ENCODE peak calls at places on chromosomes 4 and X, in four cellular contexts. L, B, Y and R are unnamed samples.

GRCh38 chr4:74451214-74451661 is 6.3 kb downstream of the AREG start:
- DNase-seq in L (no peak), B (no peak), Y (no peak), R (peak; percentile 68)

GRCh38 chr4:22498866-22499265 is 17.0 kb downstream of the ADGRA3 start:
- DNase-seq in L (no peak), B (no peak), Y (no peak), R (no peak)

GRCh38 chr4:111011458-111011857 is 388.6 kb upstream of the PITX2 start:
- DNase-seq in L (no peak), B (no peak), Y (peak; percentile 55), R (no peak)

GRCh38 chrX:68511255-68511654 is 12.4 kb downstream of the YIPF6 start:
- DNase-seq in L (no peak), B (no peak), Y (no peak), R (peak; percentile 52)

GRCh38 chr4:7900351-7900750 is 39.3 kb downstream of the AFAP1 start:
- DNase-seq in L (no peak), B (no peak), Y (no peak), R (peak; percentile 44)

GRCh38 chrX:40153335-40154221 is 55.8 kb upstream of the BCOR start:
- DNase-seq in L (no peak), B (no peak), Y (peak; percentile 61), R (peak; percentile 53)

GRCh38 chr4:84814100-84814750 is 152.3 kb downstream of the WDFY3 start:
- DNase-seq in L (no peak), B (no peak), Y (no peak), R (peak; percentile 89)

GRCh38 chrX:41180194-41180902 is 95.1 kb downstream of the USP9X start:
- DNase-seq in L (no peak), B (no peak), Y (peak; percentile 58), R (peak; percentile 69)

GRCh38 chrX:119605398-119605738 is 856 bp downstream of the NKRF start:
- DNase-seq in L (no peak), B (no peak), Y (no peak), R (peak; percentile 3)

GRCh38 chr4:140253556-140254027 is 99.6 kb upstream of the MAML3 start:
- DNase-seq in L (no peak), B (no peak), Y (no peak), R (no peak)
- H2BK12ac ChIP-seq in L (no peak overlapping the region), B (peak overlapping the region; percentile 52), Y (no peak overlapping the region), R (peak overlapping the region; percentile 82)

GRCh38 chr4:1777822-1778641 is 15.1 kb upstream of the FGFR3 start:
- DNase-seq in L (peak; percentile 88), B (peak; percentile 56), Y (peak; percentile 97), R (peak; percentile 23)

GRCh38 chr4:1779588-1780382 is 13.3 kb upstream of the FGFR3 start:
- DNase-seq in L (no peak), B (no peak), Y (no peak), R (no peak)

GRCh38 chr4:1783011-1783410 is 10.1 kb upstream of the FGFR3 start:
- DNase-seq in L (no peak), B (no peak), Y (no peak), R (no peak)

GRCh38 chr4:1778642-1779392 is 14.3 kb upstream of the FGFR3 start:
- DNase-seq in L (no peak), B (no peak), Y (no peak), R (no peak)

DNA sequence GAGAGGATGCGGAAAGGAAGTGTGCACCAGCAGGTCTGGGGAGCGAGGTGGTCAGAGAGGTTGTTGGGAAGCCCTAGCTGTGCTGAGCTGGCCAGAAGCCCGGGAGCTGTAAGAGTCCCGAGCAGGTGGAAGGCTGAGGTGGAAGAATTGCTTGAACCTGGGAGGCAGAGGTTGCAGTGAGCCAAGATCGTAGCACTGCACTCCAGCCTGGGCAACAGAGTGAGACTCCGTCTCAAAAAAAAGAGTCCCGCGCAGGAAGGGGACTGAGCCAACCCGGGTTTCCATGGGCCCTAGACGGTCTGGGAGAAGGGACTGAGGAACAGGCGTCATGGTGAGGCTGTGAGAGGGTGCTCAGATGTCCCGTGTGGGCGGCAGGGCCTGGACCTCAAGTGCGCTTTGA is 12.7 kb upstream of the FGFR3 start:
- DNase-seq in L (no peak), B (no peak), Y (no peak), R (no peak)
- H2BK12ac ChIP-seq in L (peak overlapping the region; percentile 100), B (peak overlapping the region; percentile 93), Y (no peak overlapping the region), R (no peak overlapping the region)

GRCh38 chrX:23503835-23504539 is 163.3 kb upstream of the PRDX4 start:
- DNase-seq in L (no peak), B (no peak), Y (peak; percentile 78), R (peak; percentile 19)

GRCh38 chrX:23501974-23502373 is 165.3 kb upstream of the PRDX4 start:
- DNase-seq in L (no peak), B (no peak), Y (no peak), R (no peak)

GRCh38 chrX:23505531-23506303 is 161.6 kb upstream of the PRDX4 start:
- DNase-seq in L (no peak), B (no peak), Y (peak; percentile 43), R (no peak)

GRCh38 chrX:23504895-23505294 is 162.4 kb upstream of the PRDX4 start:
- DNase-seq in L (no peak), B (no peak), Y (no peak), R (no peak)

GRCh38 chrX:23504540-23504884 is 162.8 kb upstream of the PRDX4 start:
- DNase-seq in L (no peak), B (no peak), Y (no peak), R (no peak)
- H2BK12ac ChIP-seq in L (no peak overlapping the region), B (no peak overlapping the region), Y (peak overlapping the region; percentile 75), R (no peak overlapping the region)

DNA sequence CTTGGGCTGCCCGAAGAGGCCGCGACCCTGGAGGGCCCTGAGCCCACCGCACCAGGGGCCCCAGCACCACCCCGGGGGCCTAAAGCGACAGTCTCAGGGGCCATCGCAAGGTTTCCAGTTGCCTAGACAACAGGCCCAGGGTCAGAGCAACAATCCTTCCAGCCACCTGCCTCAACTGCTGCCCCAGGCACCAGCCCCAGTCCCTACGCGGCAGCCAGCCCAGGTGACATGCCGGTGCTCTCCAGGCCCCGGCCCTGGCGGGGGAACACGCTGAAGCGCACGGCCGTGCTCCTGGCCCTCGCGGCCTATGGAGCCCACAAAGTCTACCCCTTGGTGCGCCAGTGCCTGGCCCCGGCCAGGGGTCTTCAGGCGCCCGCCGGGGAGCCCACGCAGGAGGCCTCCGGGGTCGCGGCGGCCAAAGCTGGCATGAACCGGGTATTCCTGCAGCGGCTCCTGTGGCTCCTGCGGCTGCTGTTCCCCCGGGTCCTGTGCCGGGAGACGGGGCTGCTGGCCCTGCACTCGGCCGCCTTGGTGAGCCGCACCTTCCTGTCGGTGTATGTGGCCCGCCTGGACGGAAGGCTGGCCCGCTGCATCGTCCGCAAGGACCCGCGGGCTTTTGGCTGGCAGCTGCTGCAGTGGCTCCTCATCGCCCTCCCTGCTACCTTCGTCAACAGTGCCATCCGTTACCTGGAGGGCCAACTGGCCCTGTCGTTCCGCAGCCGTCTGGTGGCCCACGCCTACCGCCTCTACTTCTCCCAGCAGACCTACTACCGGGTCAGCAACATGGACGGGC is 579 bp downstream of the ABCD1 start:
- DNase-seq in L (no peak), B (no peak), Y (no peak), R (no peak)
- H2BK12ac ChIP-seq in L (no peak overlapping the region), B (no peak overlapping the region), Y (no peak overlapping the region), R (peak overlapping the region; percentile 85)

GRCh38 chr4:24599275-24599674 is 14.9 kb upstream of the DHX15 start:
- DNase-seq in L (no peak), B (no peak), Y (no peak), R (no peak)
- H2BK12ac ChIP-seq in L (no peak overlapping the region), B (no peak overlapping the region), Y (no peak overlapping the region), R (no peak overlapping the region)

GRCh38 chr4:38318737-38319455 is 345.1 kb upstream of the KLF3 start:
- DNase-seq in L (peak; percentile 74), B (peak; percentile 91), Y (peak; percentile 95), R (peak; percentile 94)

GRCh38 chr4:38320833-38321232 is 343.2 kb upstream of the KLF3 start:
- DNase-seq in L (no peak), B (no peak), Y (no peak), R (no peak)

GRCh38 chr4:38317238-38317637 is 346.8 kb upstream of the KLF3 start:
- DNase-seq in L (no peak), B (no peak), Y (no peak), R (no peak)

GRCh38 chr4:38320349-38320707 is 343.7 kb upstream of the KLF3 start:
- DNase-seq in L (no peak), B (no peak), Y (no peak), R (no peak)

DNA sequence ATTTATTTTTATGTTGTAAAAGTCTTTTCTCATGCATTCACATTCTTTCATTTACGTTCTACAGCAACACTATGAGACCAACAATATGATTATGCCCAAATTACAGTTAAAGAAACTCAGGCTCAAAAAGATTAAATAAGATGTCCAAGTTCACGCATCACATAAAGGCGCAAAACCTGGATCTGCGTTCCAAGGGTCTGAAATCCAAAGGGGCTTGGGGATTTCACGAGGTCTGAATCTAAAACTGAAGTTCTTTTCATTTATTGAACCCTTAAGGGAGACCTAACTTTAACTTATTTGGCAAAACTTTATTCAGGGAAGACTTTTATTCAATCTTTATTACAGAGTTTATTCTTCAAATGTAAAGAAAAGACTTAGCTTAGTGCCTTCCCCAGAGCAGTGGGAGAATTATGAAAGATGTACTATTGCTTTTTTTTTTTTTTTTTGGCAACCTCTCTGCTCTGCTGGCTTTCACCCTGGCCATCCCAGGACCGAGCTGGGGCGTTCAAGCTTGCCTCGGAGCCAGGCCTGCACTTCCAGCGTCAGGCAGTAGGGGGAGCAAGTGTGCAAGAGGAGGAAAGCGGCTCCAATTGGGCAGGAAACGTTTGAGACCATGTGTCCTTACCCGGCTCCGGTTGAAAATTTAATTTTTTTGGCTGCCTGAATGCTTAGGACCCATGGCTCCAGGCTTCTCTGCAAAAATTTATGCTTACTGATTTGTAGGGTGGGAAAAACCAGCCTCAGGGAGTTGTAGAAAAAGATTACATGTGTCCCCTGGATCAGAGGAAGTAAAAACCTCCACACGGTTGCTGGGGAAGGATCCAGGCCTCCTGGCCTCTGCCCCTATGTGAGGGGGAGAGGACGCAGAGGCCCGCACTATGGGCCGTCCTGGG is 344.3 kb upstream of the KLF3 start:
- DNase-seq in L (peak; percentile 84), B (peak; percentile 76), Y (peak; percentile 91), R (peak; percentile 87)
- H2BK12ac ChIP-seq in L (no peak overlapping the region), B (no peak overlapping the region), Y (no peak overlapping the region), R (peak overlapping the region; percentile 88)

DNA sequence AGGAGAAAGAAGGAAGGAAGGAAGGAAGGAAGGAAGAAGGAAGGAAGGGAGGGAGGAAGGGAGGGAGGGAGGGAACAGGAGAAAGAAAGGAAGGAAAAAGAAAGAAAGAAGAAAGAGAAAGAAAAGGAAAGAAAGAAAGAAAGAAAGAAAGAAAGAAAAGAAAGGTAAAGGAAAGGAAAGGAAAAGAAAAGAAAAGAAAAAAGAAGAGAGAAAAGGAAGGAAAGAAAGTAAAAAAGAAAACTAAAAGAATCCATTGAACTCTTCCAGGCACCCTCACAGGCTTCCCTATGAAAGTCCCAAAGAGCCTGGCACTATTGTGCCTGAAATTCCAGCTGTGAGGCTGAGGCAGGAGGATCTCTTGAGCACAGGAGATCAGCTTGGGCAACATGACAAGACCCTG is 11.5 kb downstream of the ABCG2 start:
- DNase-seq in L (no peak), B (no peak), Y (no peak), R (no peak)
- H2BK12ac ChIP-seq in L (no peak overlapping the region), B (no peak overlapping the region), Y (no peak overlapping the region), R (no peak overlapping the region)